ENCODE peak calls at places on chromosomes 2 and 18, in five cellular contexts. A, O, K, G and N are unnamed samples.

GRCh38 chr2:12437144-12437543 is 279.6 kb upstream of the TRIB2 start:
- DNase-seq in A (no peak), O (no peak), K (no peak), G (no peak), N (no peak)

GRCh38 chr2:105391058-105391627 is 7.7 kb downstream of the FHL2 start:
- DNase-seq in A (no peak), O (no peak), K (no peak), G (no peak), N (no peak)

GRCh38 chr2:7930800-7931635 is 750.8 kb upstream of the ID2 start:
- DNase-seq in A (no peak), O (no peak), K (no peak), G (no peak), N (no peak)

GRCh38 chr2:51706220-51706619 is 674.3 kb upstream of the NRXN1 start:
- DNase-seq in A (no peak), O (no peak), K (no peak), G (no peak), N (no peak)

GRCh38 chr2:151437630-151438029 is 27.9 kb downstream of the RIF1 start:
- DNase-seq in A (no peak), O (no peak), K (no peak), G (no peak), N (peak; percentile 7)

GRCh38 chr18:2387588-2387987 is 183.7 kb downstream of the METTL4 start:
- DNase-seq in A (no peak), O (no peak), K (no peak), G (no peak), N (no peak)

GRCh38 chr2:165274698-165275097 is 35.5 kb downstream of the SCN2A start:
- DNase-seq in A (no peak), O (peak; percentile 87), K (no peak), G (no peak), N (no peak)

GRCh38 chr2:145323512-145323911 is 803.6 kb upstream of the ZEB2 start:
- DNase-seq in A (no peak), O (no peak), K (no peak), G (no peak), N (no peak)

GRCh38 chr2:19684516-19684915 is 217.3 kb downstream of the TTC32 start:
- DNase-seq in A (no peak), O (no peak), K (no peak), G (no peak), N (no peak)

GRCh38 chr2:150135223-150135883 is 352.1 kb downstream of the RND3 start:
- DNase-seq in A (no peak), O (no peak), K (no peak), G (no peak), N (no peak)

GRCh38 chr2:211133766-211134165 is 577.4 kb downstream of the CPS1 start:
- DNase-seq in A (no peak), O (no peak), K (no peak), G (no peak), N (no peak)

GRCh38 chr2:162138310-162138709 is 13.7 kb downstream of the GCG start:
- DNase-seq in A (no peak), O (no peak), K (no peak), G (no peak), N (no peak)

GRCh38 chr18:75208836-75209128 is 157 bp downstream of the PTGR3 start:
- DNase-seq in A (no peak), O (peak; percentile 84), K (no peak), G (no peak), N (no peak)

GRCh38 chr2:200380139-200380561 is 73.7 kb downstream of the SPATS2L start:
- DNase-seq in A (no peak), O (no peak), K (no peak), G (no peak), N (no peak)

GRCh38 chr2:229566380-229566779 is 148.0 kb downstream of the DNER start:
- DNase-seq in A (no peak), O (no peak), K (no peak), G (no peak), N (no peak)

GRCh38 chr2:127640082-127641072 is 5.6 kb upstream of the GPR17 start:
- DNase-seq in A (no peak), O (no peak), K (no peak), G (no peak), N (no peak)

GRCh38 chr18:13617826-13618515 is 108.4 kb downstream of the FAM210A start:
- DNase-seq in A (no peak), O (no peak), K (no peak), G (no peak), N (no peak)

GRCh38 chr2:137179542-137179941 is 414.2 kb downstream of the THSD7B start:
- DNase-seq in A (no peak), O (no peak), K (no peak), G (no peak), N (no peak)

GRCh38 chr2:113291191-113291590 is 12.5 kb upstream of the PAX8 start:
- DNase-seq in A (no peak), O (no peak), K (no peak), G (no peak), N (no peak)

GRCh38 chr2:98731709-98732349 is 897 bp upstream of the MGAT4A start:
- DNase-seq in A (no peak), O (no peak), K (no peak), G (no peak), N (no peak)

GRCh38 chr2:100321881-100322820 is at the start of gene LONRF2:
- DNase-seq in A (no peak), O (peak; percentile 87), K (peak; percentile 32), G (no peak), N (no peak)

GRCh38 chr18:70920840-70921374 is 632.1 kb downstream of the SOCS6 start:
- DNase-seq in A (no peak), O (no peak), K (no peak), G (no peak), N (no peak)

GRCh38 chr2:37711308-37711731 is 39.9 kb upstream of the CDC42EP3 start:
- DNase-seq in A (no peak), O (no peak), K (no peak), G (peak; percentile 27), N (peak; percentile 74)

GRCh38 chr18:58645398-58645797 is 16.5 kb upstream of the ALPK2 start:
- DNase-seq in A (no peak), O (no peak), K (no peak), G (no peak), N (no peak)

GRCh38 chr2:187989925-187990623 is 301.6 kb upstream of the GULP1 start:
- DNase-seq in A (no peak), O (no peak), K (no peak), G (no peak), N (no peak)

GRCh38 chr2:186841940-186842339 is 7.0 kb downstream of the ZSWIM2 start:
- DNase-seq in A (no peak), O (no peak), K (no peak), G (no peak), N (no peak)